ENCODE peak calls at places on chromosomes 5 and 9, in eight cellular contexts. One of them, this sample, is unnamed.

GRCh38 chr5:92652735-92653134 is 928.3 kb downstream of the NR2F1-AS1 start:
- DNase-seq in body of pancreas: no peak
- DNase-seq in nephron progenitor cell: no peak
- DNase-seq in psoas muscle: no peak
- DNase-seq in foreskin fibroblast: peak; percentile 65
- DNase-seq in breast epithelium: no peak
- DNase-seq in endothelial cell: no peak
- DNase-seq in lower lobe of right lung: no peak
- DNase-seq in this sample: peak; percentile 42

GRCh38 chr5:82639393-82640144 is 361.4 kb upstream of the RPS23 start:
- DNase-seq in body of pancreas: no peak
- DNase-seq in nephron progenitor cell: no peak
- DNase-seq in psoas muscle: no peak
- DNase-seq in foreskin fibroblast: no peak
- DNase-seq in breast epithelium: no peak
- DNase-seq in endothelial cell: no peak
- DNase-seq in lower lobe of right lung: no peak
- DNase-seq in this sample: peak; percentile 25

GRCh38 chr9:125635888-125636287 is 71.1 kb downstream of the MAPKAP1 start:
- DNase-seq in body of pancreas: no peak
- DNase-seq in nephron progenitor cell: no peak
- DNase-seq in psoas muscle: no peak
- DNase-seq in foreskin fibroblast: no peak
- DNase-seq in breast epithelium: no peak
- DNase-seq in endothelial cell: no peak
- DNase-seq in lower lobe of right lung: no peak
- DNase-seq in this sample: no peak

GRCh38 chr5:147688965-147689364 is 93.6 kb downstream of the JAKMIP2 start:
- DNase-seq in body of pancreas: peak; percentile 42
- DNase-seq in nephron progenitor cell: no peak
- DNase-seq in psoas muscle: no peak
- DNase-seq in foreskin fibroblast: no peak
- DNase-seq in breast epithelium: no peak
- DNase-seq in endothelial cell: no peak
- DNase-seq in lower lobe of right lung: no peak
- DNase-seq in this sample: no peak

GRCh38 chr9:124482431-124483031 is 24.7 kb downstream of the NR5A1 start:
- DNase-seq in body of pancreas: no peak
- DNase-seq in nephron progenitor cell: no peak
- DNase-seq in psoas muscle: no peak
- DNase-seq in foreskin fibroblast: no peak
- DNase-seq in breast epithelium: no peak
- DNase-seq in endothelial cell: no peak
- DNase-seq in lower lobe of right lung: peak; percentile 62
- DNase-seq in this sample: no peak

GRCh38 chr9:136825295-136826187 is 16.7 kb upstream of the AJM1 start:
- DNase-seq in body of pancreas: no peak
- DNase-seq in nephron progenitor cell: no peak
- DNase-seq in psoas muscle: no peak
- DNase-seq in foreskin fibroblast: no peak
- DNase-seq in breast epithelium: no peak
- DNase-seq in endothelial cell: no peak
- DNase-seq in lower lobe of right lung: no peak
- DNase-seq in this sample: no peak

GRCh38 chr5:83724001-83724400 is 3.3 kb upstream of the HAPLN1 start:
- DNase-seq in body of pancreas: no peak
- DNase-seq in nephron progenitor cell: no peak
- DNase-seq in psoas muscle: no peak
- DNase-seq in foreskin fibroblast: no peak
- DNase-seq in breast epithelium: no peak
- DNase-seq in endothelial cell: no peak
- DNase-seq in lower lobe of right lung: no peak
- DNase-seq in this sample: no peak

GRCh38 chr5:378301-378891 is 56.9 kb downstream of the AHRR start:
- DNase-seq in body of pancreas: no peak
- DNase-seq in nephron progenitor cell: no peak
- DNase-seq in psoas muscle: no peak
- DNase-seq in foreskin fibroblast: peak; percentile 62
- DNase-seq in breast epithelium: no peak
- DNase-seq in endothelial cell: peak; percentile 1
- DNase-seq in lower lobe of right lung: no peak
- DNase-seq in this sample: no peak

GRCh38 chr5:14476791-14477435 is 104.7 kb upstream of the OTULINL start:
- DNase-seq in body of pancreas: no peak
- DNase-seq in nephron progenitor cell: no peak
- DNase-seq in psoas muscle: no peak
- DNase-seq in foreskin fibroblast: peak; percentile 69
- DNase-seq in breast epithelium: no peak
- DNase-seq in endothelial cell: no peak
- DNase-seq in lower lobe of right lung: no peak
- DNase-seq in this sample: no peak

GRCh38 chr9:93052791-93053540 is 5.5 kb upstream of the SUSD3 start:
- DNase-seq in body of pancreas: no peak
- DNase-seq in nephron progenitor cell: no peak
- DNase-seq in psoas muscle: no peak
- DNase-seq in foreskin fibroblast: no peak
- DNase-seq in breast epithelium: no peak
- DNase-seq in endothelial cell: no peak
- DNase-seq in lower lobe of right lung: peak; percentile 67
- DNase-seq in this sample: no peak

GRCh38 chr9:12818431-12819000 is 43.7 kb downstream of the LURAP1L start:
- DNase-seq in body of pancreas: no peak
- DNase-seq in nephron progenitor cell: no peak
- DNase-seq in psoas muscle: no peak
- DNase-seq in foreskin fibroblast: no peak
- DNase-seq in breast epithelium: no peak
- DNase-seq in endothelial cell: no peak
- DNase-seq in lower lobe of right lung: no peak
- DNase-seq in this sample: no peak

GRCh38 chr5:34001231-34001935 is 6.5 kb downstream of the AMACR start:
- DNase-seq in body of pancreas: peak; percentile 93
- DNase-seq in nephron progenitor cell: no peak
- DNase-seq in psoas muscle: no peak
- DNase-seq in foreskin fibroblast: no peak
- DNase-seq in breast epithelium: no peak
- DNase-seq in endothelial cell: no peak
- DNase-seq in lower lobe of right lung: peak; percentile 70
- DNase-seq in this sample: no peak

GRCh38 chr9:1046639-1047604 is 3.2 kb upstream of the DMRT2 start:
- DNase-seq in body of pancreas: no peak
- DNase-seq in nephron progenitor cell: peak; percentile 36
- DNase-seq in psoas muscle: no peak
- DNase-seq in foreskin fibroblast: no peak
- DNase-seq in breast epithelium: no peak
- DNase-seq in endothelial cell: no peak
- DNase-seq in lower lobe of right lung: no peak
- DNase-seq in this sample: no peak

GRCh38 chr9:1044643-1045042 is 5.5 kb upstream of the DMRT2 start:
- DNase-seq in body of pancreas: no peak
- DNase-seq in nephron progenitor cell: no peak
- DNase-seq in psoas muscle: peak; percentile 82
- DNase-seq in foreskin fibroblast: no peak
- DNase-seq in breast epithelium: no peak
- DNase-seq in endothelial cell: no peak
- DNase-seq in lower lobe of right lung: no peak
- DNase-seq in this sample: no peak

GRCh38 chr9:1047605-1048235 is 2.4 kb upstream of the DMRT2 start:
- DNase-seq in body of pancreas: no peak
- DNase-seq in nephron progenitor cell: peak; percentile 55
- DNase-seq in psoas muscle: peak; percentile 55
- DNase-seq in foreskin fibroblast: no peak
- DNase-seq in breast epithelium: no peak
- DNase-seq in endothelial cell: no peak
- DNase-seq in lower lobe of right lung: no peak
- DNase-seq in this sample: no peak

DNA sequence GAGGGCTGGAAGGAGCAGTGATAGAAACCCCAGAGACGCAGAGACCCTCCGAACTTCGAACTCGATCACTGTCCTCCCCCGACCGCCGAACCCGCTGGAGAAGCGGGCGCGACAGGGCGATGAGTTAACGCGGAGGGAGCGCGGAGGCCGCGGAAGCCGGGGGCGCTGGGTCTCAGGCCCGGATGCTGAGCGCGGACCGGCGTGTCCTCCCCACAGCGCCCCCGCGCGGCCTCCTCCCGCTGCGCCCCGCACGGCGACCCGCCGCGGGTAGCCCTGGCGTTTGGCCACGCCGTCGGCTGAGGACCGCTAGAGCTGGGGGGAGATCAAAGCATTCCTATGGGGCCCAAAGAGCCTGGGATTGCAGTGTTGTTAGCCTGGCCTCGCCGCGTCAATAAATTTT is 7.7 kb upstream of the DMRT2 start:
- DNase-seq in body of pancreas: no peak
- DNase-seq in nephron progenitor cell: peak; percentile 92
- DNase-seq in psoas muscle: peak; percentile 26
- DNase-seq in foreskin fibroblast: no peak
- DNase-seq in breast epithelium: no peak
- DNase-seq in endothelial cell: peak; percentile 82
- DNase-seq in lower lobe of right lung: no peak
- DNase-seq in this sample: no peak
- TF ChIP-seq CTCF in body of pancreas: no peak
- TF ChIP-seq CTCF in nephron progenitor cell: peak; percentile 42
- TF ChIP-seq CTCF in psoas muscle: peak; percentile 31
- TF ChIP-seq CTCF in foreskin fibroblast: no peak
- TF ChIP-seq CTCF in breast epithelium: no peak
- TF ChIP-seq CTCF in endothelial cell: peak; percentile 73
- TF ChIP-seq CTCF in lower lobe of right lung: peak; percentile 19
- TF ChIP-seq CTCF in this sample: no peak

GRCh38 chr5:133827830-133828229 is 140.6 kb downstream of the C5orf15 start:
- DNase-seq in body of pancreas: no peak
- DNase-seq in nephron progenitor cell: no peak
- DNase-seq in psoas muscle: no peak
- DNase-seq in foreskin fibroblast: no peak
- DNase-seq in breast epithelium: no peak
- DNase-seq in endothelial cell: no peak
- DNase-seq in lower lobe of right lung: no peak
- DNase-seq in this sample: no peak
- TF ChIP-seq CTCF in body of pancreas: no peak
- TF ChIP-seq CTCF in nephron progenitor cell: no peak
- TF ChIP-seq CTCF in psoas muscle: no peak
- TF ChIP-seq CTCF in foreskin fibroblast: no peak
- TF ChIP-seq CTCF in breast epithelium: no peak
- TF ChIP-seq CTCF in endothelial cell: no peak
- TF ChIP-seq CTCF in lower lobe of right lung: no peak
- TF ChIP-seq CTCF in this sample: no peak

GRCh38 chr9:133237271-133237731 is 28.3 kb upstream of the OBP2B start:
- DNase-seq in body of pancreas: no peak
- DNase-seq in nephron progenitor cell: no peak
- DNase-seq in psoas muscle: no peak
- DNase-seq in foreskin fibroblast: no peak
- DNase-seq in breast epithelium: peak; percentile 50
- DNase-seq in endothelial cell: no peak
- DNase-seq in lower lobe of right lung: peak; percentile 28
- DNase-seq in this sample: no peak

GRCh38 chr9:133238272-133238850 is 29.3 kb upstream of the OBP2B start:
- DNase-seq in body of pancreas: peak; percentile 71
- DNase-seq in nephron progenitor cell: peak; percentile 97
- DNase-seq in psoas muscle: peak; percentile 81
- DNase-seq in foreskin fibroblast: peak; percentile 5
- DNase-seq in breast epithelium: peak; percentile 71
- DNase-seq in endothelial cell: peak; percentile 86
- DNase-seq in lower lobe of right lung: peak; percentile 90
- DNase-seq in this sample: no peak

GRCh38 chr9:133238851-133239532 is 29.9 kb upstream of the OBP2B start:
- DNase-seq in body of pancreas: peak; percentile 81
- DNase-seq in nephron progenitor cell: peak; percentile 72
- DNase-seq in psoas muscle: peak; percentile 64
- DNase-seq in foreskin fibroblast: peak; percentile 35
- DNase-seq in breast epithelium: peak; percentile 61
- DNase-seq in endothelial cell: peak; percentile 82
- DNase-seq in lower lobe of right lung: peak; percentile 89
- DNase-seq in this sample: no peak

GRCh38 chr9:133242241-133242640 is 32.8 kb downstream of the ABO start:
- DNase-seq in body of pancreas: no peak
- DNase-seq in nephron progenitor cell: no peak
- DNase-seq in psoas muscle: no peak
- DNase-seq in foreskin fibroblast: no peak
- DNase-seq in breast epithelium: no peak
- DNase-seq in endothelial cell: no peak
- DNase-seq in lower lobe of right lung: no peak
- DNase-seq in this sample: no peak

DNA sequence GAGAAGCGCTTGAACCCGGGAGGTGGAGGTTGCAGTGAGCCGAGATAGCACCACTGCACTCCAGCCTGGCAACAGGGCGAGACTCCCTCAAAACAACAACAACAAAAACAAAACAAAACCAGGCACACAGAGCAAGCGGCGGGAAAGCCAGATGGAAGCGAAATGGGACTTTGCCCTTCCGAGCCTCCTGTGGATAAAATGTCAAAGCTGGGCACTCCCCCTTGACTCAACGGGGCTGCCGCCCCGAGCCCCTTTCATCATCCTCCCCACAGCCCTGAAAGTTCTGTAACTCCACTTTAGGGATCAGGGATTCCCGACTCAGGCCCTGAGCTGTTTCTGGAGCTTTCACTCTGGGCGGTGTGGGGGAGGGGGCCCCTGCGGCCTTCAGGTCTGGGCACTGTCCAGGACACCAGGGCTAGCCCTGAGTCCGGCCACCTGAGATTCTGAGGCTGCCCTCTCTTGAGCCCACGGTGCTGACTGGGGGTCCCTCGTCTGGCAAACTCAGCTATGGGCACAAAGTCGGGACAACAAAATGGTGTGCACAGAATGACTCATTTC is 30.6 kb upstream of the OBP2B start:
- DNase-seq in body of pancreas: no peak
- DNase-seq in nephron progenitor cell: no peak
- DNase-seq in psoas muscle: no peak
- DNase-seq in foreskin fibroblast: no peak
- DNase-seq in breast epithelium: peak; percentile 42
- DNase-seq in endothelial cell: no peak
- DNase-seq in lower lobe of right lung: no peak
- DNase-seq in this sample: no peak
- TF ChIP-seq CTCF in body of pancreas: no peak
- TF ChIP-seq CTCF in nephron progenitor cell: no peak
- TF ChIP-seq CTCF in psoas muscle: no peak
- TF ChIP-seq CTCF in foreskin fibroblast: no peak
- TF ChIP-seq CTCF in breast epithelium: no peak
- TF ChIP-seq CTCF in endothelial cell: no peak
- TF ChIP-seq CTCF in lower lobe of right lung: no peak
- TF ChIP-seq CTCF in this sample: no peak

DNA sequence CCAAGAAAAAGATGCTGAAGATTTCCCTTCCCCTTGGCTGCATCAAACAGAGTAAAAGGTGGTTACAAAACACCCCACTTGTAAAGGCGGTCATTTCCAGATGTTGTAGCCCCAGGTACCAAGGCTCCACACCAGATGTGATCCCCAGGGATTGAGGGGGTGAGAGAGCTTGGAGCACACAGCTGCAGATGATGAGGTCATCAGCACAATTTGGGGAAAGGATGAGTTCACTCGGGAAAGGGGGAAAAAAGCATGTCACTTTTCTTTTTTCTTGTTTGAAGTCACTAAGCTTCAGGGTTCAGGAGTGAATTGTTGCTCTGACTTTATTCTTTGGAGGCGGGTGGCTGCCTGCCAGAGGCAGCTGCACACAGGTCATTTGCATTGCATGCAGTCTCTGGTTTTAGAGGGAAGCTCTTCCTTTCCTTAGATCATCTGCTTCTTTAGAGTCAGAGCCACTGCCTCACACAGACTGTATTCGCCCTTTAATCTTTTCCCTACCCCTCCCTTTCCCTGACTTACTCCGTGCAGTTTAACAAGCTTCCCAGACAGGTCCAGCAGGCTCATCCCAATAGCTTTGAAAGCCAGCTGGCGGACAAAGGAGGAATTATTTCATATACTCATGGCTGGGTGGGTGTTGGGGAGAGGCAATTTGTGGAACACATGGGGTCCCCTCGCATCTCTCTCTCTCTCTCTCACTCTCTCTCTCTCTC is 409.3 kb upstream of the SLC24A2 start:
- DNase-seq in body of pancreas: no peak
- DNase-seq in nephron progenitor cell: no peak
- DNase-seq in psoas muscle: no peak
- DNase-seq in foreskin fibroblast: peak; percentile 32
- DNase-seq in breast epithelium: no peak
- DNase-seq in endothelial cell: no peak
- DNase-seq in lower lobe of right lung: no peak
- DNase-seq in this sample: no peak
- TF ChIP-seq CTCF in body of pancreas: no peak
- TF ChIP-seq CTCF in nephron progenitor cell: no peak
- TF ChIP-seq CTCF in psoas muscle: no peak
- TF ChIP-seq CTCF in foreskin fibroblast: no peak
- TF ChIP-seq CTCF in breast epithelium: no peak
- TF ChIP-seq CTCF in endothelial cell: no peak
- TF ChIP-seq CTCF in lower lobe of right lung: no peak
- TF ChIP-seq CTCF in this sample: no peak